ENCODE peak calls at places on chromosomes 4 and X, in seven cellular contexts. B is AG04449, H is nephron progenitor cell, Q is foreskin fibroblast, T is fibroblast of mammary gland, N is cardiac fibroblast, C is left ventricle myocardium inferior. G is an unnamed sample.

GRCh38 chrX:16838202-16839066 is 31.7 kb downstream of the RBBP7 start:
- DNase-seq in B (peak; percentile 73), H (peak; percentile 52), Q (peak; percentile 72), T (peak; percentile 81), N (peak; percentile 84), C (peak; percentile 19), G (no peak)

GRCh38 chr4:86432552-86433134 is 72.8 kb upstream of the MAPK10 start:
- DNase-seq in B (no peak), H (no peak), Q (no peak), T (no peak), N (no peak), C (no peak), G (no peak)

GRCh38 chrX:11768039-11768438 is 10.0 kb downstream of the MSL3 start:
- DNase-seq in B (no peak), H (no peak), Q (no peak), T (no peak), N (no peak), C (no peak), G (no peak)

GRCh38 chr4:101232074-101232776 is 115.1 kb downstream of the PPP3CA start:
- DNase-seq in B (no peak), H (no peak), Q (peak; percentile 61), T (peak; percentile 82), N (peak; percentile 87), C (no peak), G (no peak)

GRCh38 chr4:84826681-84827080 is 139.8 kb downstream of the WDFY3 start:
- DNase-seq in B (no peak), H (no peak), Q (no peak), T (no peak), N (no peak), C (no peak), G (no peak)

GRCh38 chr4:3073158-3074077 is 920 bp downstream of the HTT-AS start:
- DNase-seq in B (no peak), H (no peak), Q (no peak), T (no peak), N (no peak), C (peak; percentile 23), G (no peak)

GRCh38 chr4:1043658-1044468 is 32.4 kb downstream of the FGFRL1 start:
- DNase-seq in B (peak; percentile 96), H (peak; percentile 61), Q (peak; percentile 99), T (peak; percentile 100), N (peak; percentile 99), C (peak; percentile 82), G (peak; percentile 64)

GRCh38 chrX:18098704-18099103 is 122.0 kb downstream of the BEND2 start:
- DNase-seq in B (no peak), H (peak; percentile 17), Q (no peak), T (no peak), N (no peak), C (peak; percentile 28), G (no peak)

GRCh38 chrX:133660356-133660755 is 245.1 kb upstream of the GPC4 start:
- DNase-seq in B (no peak), H (no peak), Q (peak; percentile 70), T (peak; percentile 93), N (peak; percentile 53), C (no peak), G (no peak)

GRCh38 chr4:94419956-94420355 is 31.8 kb upstream of the PDLIM5 start:
- DNase-seq in B (no peak), H (no peak), Q (peak; percentile 41), T (peak; percentile 75), N (peak; percentile 69), C (no peak), G (no peak)

GRCh38 chrX:120761810-120762209 is 113.9 kb downstream of the CT47B1 start:
- DNase-seq in B (peak; percentile 85), H (no peak), Q (peak; percentile 78), T (peak; percentile 93), N (peak; percentile 79), C (no peak), G (no peak)

GRCh38 chr4:41391271-41391670 is 134.5 kb downstream of the UCHL1 start:
- DNase-seq in B (no peak), H (no peak), Q (no peak), T (no peak), N (no peak), C (no peak), G (no peak)

GRCh38 chr4:22500831-22501714 is 14.8 kb downstream of the ADGRA3 start:
- DNase-seq in B (peak; percentile 17), H (no peak), Q (peak; percentile 69), T (peak; percentile 63), N (no peak), C (no peak), G (no peak)

DNA sequence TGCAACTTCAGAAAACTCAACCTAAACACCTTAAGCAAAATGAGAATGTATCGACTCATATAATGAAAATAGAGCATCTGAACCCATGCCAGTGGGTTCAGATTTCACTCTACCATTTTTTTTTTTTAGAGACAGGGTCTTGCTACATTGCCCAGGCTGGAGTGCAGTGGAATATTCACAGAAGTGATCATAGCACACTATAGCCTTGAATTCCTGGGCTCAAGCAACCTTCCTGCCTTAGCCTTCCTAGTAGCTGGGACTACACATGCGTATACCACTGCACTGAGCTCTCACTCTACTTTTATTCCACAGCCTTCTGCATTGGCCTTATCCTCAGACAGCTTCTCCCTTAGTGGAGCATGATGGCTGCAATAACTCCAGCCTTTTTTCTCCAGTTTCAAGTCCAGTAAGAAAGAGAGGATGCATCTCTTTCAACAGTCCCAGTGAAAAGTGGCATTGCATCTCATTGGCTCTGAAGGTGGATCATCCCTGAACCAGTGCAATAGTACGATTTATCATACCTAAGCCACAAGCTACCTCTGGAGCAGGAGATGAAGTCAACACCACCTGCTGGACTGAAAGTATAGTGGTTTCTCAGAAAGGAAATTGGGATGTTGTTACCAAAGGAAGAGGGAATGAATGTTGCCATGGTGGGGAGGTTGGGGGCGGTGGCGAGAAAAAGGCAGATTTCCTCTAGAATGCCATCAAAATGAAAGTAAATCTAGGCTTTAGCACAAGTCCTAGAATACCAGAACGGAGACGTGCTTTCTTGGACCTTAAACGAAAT is 2.0 kb upstream of the SOD3 start:
- DNase-seq in B (no peak), H (no peak), Q (no peak), T (peak; percentile 27), N (no peak), C (no peak), G (no peak)
- TF ChIP-seq CTCF in B (peak; percentile 16), H (no peak), Q (peak; percentile 31), T (peak; percentile 38), N (peak; percentile 27), C (peak; percentile 25), G (peak; percentile 24)

DNA sequence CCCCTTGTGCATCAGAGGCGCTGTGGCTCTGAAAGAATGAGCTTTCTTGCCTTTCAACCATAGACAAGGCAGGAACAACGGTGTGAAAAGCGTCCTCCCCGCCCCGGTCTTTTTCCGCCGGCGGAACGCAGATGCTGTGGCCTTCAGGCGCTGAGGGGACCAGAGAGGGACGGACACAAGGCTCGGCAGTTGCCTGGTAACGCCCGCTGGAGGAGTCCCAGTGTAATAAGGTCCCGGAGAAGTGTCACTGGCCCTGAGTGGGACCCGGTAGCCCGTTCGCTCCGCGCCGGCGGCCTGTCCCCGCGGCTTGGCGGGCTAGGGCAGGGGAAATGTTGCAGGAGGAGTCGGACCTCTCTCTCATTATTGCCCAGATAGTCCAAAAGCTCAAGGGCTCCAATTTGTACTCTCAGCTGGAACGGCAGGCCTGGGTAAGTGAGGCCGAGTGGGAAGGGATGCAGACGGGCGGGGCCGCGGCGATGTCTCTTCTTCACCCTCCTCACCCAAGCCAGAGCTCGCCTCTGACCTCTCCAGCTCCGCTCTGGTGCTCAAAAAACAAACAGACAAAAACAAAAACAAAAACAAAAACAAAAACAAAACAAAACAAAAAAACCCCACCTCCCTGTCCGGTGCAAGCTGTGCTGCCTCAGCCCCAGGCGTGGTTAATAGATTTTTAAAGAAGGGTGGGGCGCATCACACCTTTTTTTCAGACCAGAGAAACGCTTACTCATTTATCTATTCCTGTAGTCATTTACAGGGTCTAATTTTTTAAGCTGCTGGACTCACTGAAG is at the start of gene TBC1D19:
- DNase-seq in B (peak; percentile 40), H (peak; percentile 84), Q (peak; percentile 87), T (peak; percentile 85), N (peak; percentile 90), C (peak; percentile 88), G (peak; percentile 56)
- TF ChIP-seq CTCF in B (no peak), H (no peak), Q (no peak), T (no peak), N (no peak), C (no peak), G (no peak)

DNA sequence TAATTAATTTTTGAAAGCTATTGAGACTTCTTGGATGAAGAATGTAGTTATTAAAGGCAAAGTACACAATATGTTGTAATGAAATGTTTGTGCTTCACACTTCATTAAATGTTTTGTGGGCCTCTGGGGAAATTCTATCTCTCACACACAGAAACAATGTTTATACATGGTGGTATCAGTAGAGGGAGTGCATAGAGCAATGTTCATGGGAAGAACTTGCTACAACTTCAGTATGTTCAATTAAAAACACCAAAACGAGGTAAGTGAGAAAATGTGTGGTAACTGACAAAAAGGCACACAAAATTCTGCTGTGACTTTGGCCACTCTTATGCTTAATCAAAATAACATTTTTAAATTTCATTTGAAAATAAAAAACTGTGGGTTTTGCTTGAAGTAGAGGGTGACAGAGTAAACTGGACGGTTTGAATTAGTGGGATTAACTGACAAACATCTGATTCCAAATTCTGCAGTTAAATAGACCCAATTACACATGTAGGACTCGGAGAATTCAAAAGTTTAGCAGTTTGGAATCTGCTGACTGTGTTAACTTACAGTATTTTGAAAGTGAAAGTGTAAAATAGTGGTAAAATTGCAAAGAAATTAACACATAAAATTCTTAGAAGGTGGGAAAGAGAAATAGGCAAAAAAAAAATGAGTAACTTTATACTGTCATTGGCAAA is 111.4 kb upstream of the TTC29 start:
- DNase-seq in B (no peak), H (no peak), Q (no peak), T (peak; percentile 34), N (peak; percentile 46), C (no peak), G (no peak)
- TF ChIP-seq CTCF in B (peak; percentile 12), H (no peak), Q (peak; percentile 14), T (peak; percentile 17), N (peak; percentile 30), C (no peak), G (no peak)

GRCh38 chr4:18075823-18076433 is 54.4 kb upstream of the LCORL start:
- DNase-seq in B (no peak), H (no peak), Q (no peak), T (peak; percentile 38), N (no peak), C (peak; percentile 16), G (no peak)
- TF ChIP-seq CTCF in B (peak; percentile 1), H (no peak), Q (no peak), T (peak; percentile 36), N (peak; percentile 35), C (peak; percentile 59), G (no peak)